ENCODE peak calls at places on chromosomes 12 and 14, in ten cellular contexts. Y, B, Q, R, C, N, P, M, F and L are unnamed samples.

GRCh38 chr14:65500075-65500474 is 87.5 kb downstream of the FUT8 start:
- DNase-seq in Y (no peak), B (no peak), Q (no peak), R (no peak), C (no peak), N (no peak), P (no peak), M (no peak), F (no peak), L (no peak)

GRCh38 chr14:89030921-89031320 is 206.5 kb downstream of the TTC8 start:
- DNase-seq in Y (no peak), B (no peak), Q (no peak), R (no peak), C (no peak), N (no peak), P (no peak), M (no peak), F (no peak), L (no peak)

GRCh38 chr12:43063642-43064041 is 474.1 kb upstream of the PRICKLE1 start:
- DNase-seq in Y (no peak), B (no peak), Q (no peak), R (no peak), C (no peak), N (no peak), P (peak; percentile 76), M (no peak), F (peak; percentile 11), L (no peak)

GRCh38 chr14:50345891-50346422 is 33.8 kb downstream of the DMAC2L start:
- DNase-seq in Y (no peak), B (no peak), Q (no peak), R (no peak), C (no peak), N (no peak), P (no peak), M (no peak), F (no peak), L (no peak)

GRCh38 chr12:20491290-20491689 is 123.0 kb downstream of the PDE3A start:
- DNase-seq in Y (no peak), B (no peak), Q (no peak), R (no peak), C (no peak), N (no peak), P (no peak), M (no peak), F (no peak), L (no peak)

GRCh38 chr12:123643911-123644310 is 10.3 kb downstream of the GTF2H3 start:
- DNase-seq in Y (no peak), B (no peak), Q (no peak), R (no peak), C (no peak), N (no peak), P (no peak), M (no peak), F (no peak), L (no peak)

GRCh38 chr12:67813509-67813908 is 165.0 kb downstream of the DYRK2 start:
- DNase-seq in Y (no peak), B (no peak), Q (no peak), R (no peak), C (no peak), N (no peak), P (peak; percentile 79), M (no peak), F (no peak), L (peak; percentile 46)

GRCh38 chr12:116069943-116070342 is 207.6 kb downstream of the MED13L start:
- DNase-seq in Y (no peak), B (no peak), Q (no peak), R (no peak), C (no peak), N (no peak), P (no peak), M (no peak), F (no peak), L (no peak)

GRCh38 chr14:96281486-96281885 is 25.5 kb downstream of the BDKRB1 start:
- DNase-seq in Y (no peak), B (no peak), Q (peak; percentile 50), R (no peak), C (no peak), N (no peak), P (no peak), M (no peak), F (peak; percentile 38), L (peak; percentile 35)

GRCh38 chr14:58955294-58955821 is 233.1 kb upstream of the DAAM1 start:
- DNase-seq in Y (no peak), B (no peak), Q (no peak), R (no peak), C (no peak), N (no peak), P (peak; percentile 63), M (no peak), F (peak; percentile 68), L (peak; percentile 61)

GRCh38 chr14:23640524-23641141 is 4.5 kb downstream of the DHRS2 start:
- DNase-seq in Y (peak; percentile 92), B (no peak), Q (peak; percentile 30), R (no peak), C (no peak), N (no peak), P (peak; percentile 76), M (peak; percentile 6), F (peak; percentile 73), L (peak; percentile 31)